ENCODE peak calls at places on chromosomes 3 and 15, in seven cellular contexts. R, G, C, B, Q, W and K are unnamed samples.
A peak's percentile ranks its signal among the peaks of the same experiment; 100 is the strongest.

GRCh38 chr3:196207833-196208607 is 3.2 kb downstream of the ZDHHC19 start:
- DNase-seq in R (peak; percentile 100), G (peak; percentile 66), C (peak; percentile 66), B (no peak), Q (peak; percentile 65), W (no peak), K (peak; percentile 89)

GRCh38 chr15:32979710-32980109 is 214.8 kb downstream of the FMN1 start:
- DNase-seq in R (no peak), G (no peak), C (no peak), B (no peak), Q (no peak), W (no peak), K (no peak)

GRCh38 chr3:182238141-182238540 is 526.4 kb downstream of the SOX2 start:
- DNase-seq in R (no peak), G (no peak), C (no peak), B (no peak), Q (no peak), W (no peak), K (no peak)

GRCh38 chr3:129606522-129607390 is at the start of gene PLXND1:
- DNase-seq in R (peak; percentile 92), G (peak; percentile 92), C (peak; percentile 74), B (peak; percentile 82), Q (no peak), W (no peak), K (peak; percentile 70)

GRCh38 chr15:45871121-45871855 is 236.5 kb downstream of the SQOR start:
- DNase-seq in R (no peak), G (no peak), C (peak; percentile 44), B (no peak), Q (no peak), W (peak; percentile 86), K (no peak)

GRCh38 chr3:10531031-10531430 is 25.6 kb upstream of the ATP2B2 start:
- DNase-seq in R (no peak), G (no peak), C (no peak), B (no peak), Q (no peak), W (no peak), K (peak; percentile 25)

GRCh38 chr3:52345521-52346110 is 29.5 kb downstream of the DNAH1 start:
- DNase-seq in R (no peak), G (no peak), C (no peak), B (no peak), Q (no peak), W (no peak), K (no peak)

GRCh38 chr3:16102187-16102561 is 72.3 kb upstream of the GALNT15 start:
- DNase-seq in R (no peak), G (no peak), C (no peak), B (no peak), Q (no peak), W (no peak), K (no peak)

GRCh38 chr15:93432474-93432873 is 343.5 kb upstream of the RGMA start:
- DNase-seq in R (no peak), G (no peak), C (no peak), B (no peak), Q (no peak), W (no peak), K (no peak)

GRCh38 chr3:177781686-177782161 is 584.4 kb upstream of the TBL1XR1 start:
- DNase-seq in R (no peak), G (peak; percentile 49), C (no peak), B (peak; percentile 63), Q (no peak), W (no peak), K (no peak)

GRCh38 chr3:189677667-189678066 is 46.5 kb downstream of the TP63 start:
- DNase-seq in R (no peak), G (no peak), C (no peak), B (no peak), Q (no peak), W (no peak), K (no peak)

GRCh38 chr3:45571969-45572368 is 22.6 kb upstream of the LIMD1 start:
- DNase-seq in R (no peak), G (no peak), C (no peak), B (no peak), Q (no peak), W (no peak), K (no peak)

GRCh38 chr3:123605789-123606234 is 21.0 kb upstream of the HACD2 start:
- DNase-seq in R (peak; percentile 16), G (no peak), C (no peak), B (no peak), Q (peak; percentile 13), W (no peak), K (no peak)

GRCh38 chr3:25495726-25496125 is 67.7 kb downstream of the RARB start:
- DNase-seq in R (no peak), G (no peak), C (no peak), B (no peak), Q (no peak), W (no peak), K (no peak)

GRCh38 chr3:156535162-156535627 is 19.7 kb downstream of the SSR3 start:
- DNase-seq in R (no peak), G (no peak), C (no peak), B (peak; percentile 68), Q (peak; percentile 7), W (peak; percentile 82), K (peak; percentile 58)

GRCh38 chr3:189084620-189085019 is 87.2 kb upstream of the TPRG1 start:
- DNase-seq in R (no peak), G (no peak), C (no peak), B (no peak), Q (no peak), W (no peak), K (no peak)

GRCh38 chr3:196517919-196518318 is 2.8 kb upstream of the SMCO1 start:
- DNase-seq in R (no peak), G (no peak), C (no peak), B (no peak), Q (no peak), W (no peak), K (no peak)

GRCh38 chr3:187746479-187747335 is 1.4 kb upstream of the BCL6 start:
- DNase-seq in R (no peak), G (no peak), C (no peak), B (no peak), Q (peak; percentile 68), W (no peak), K (no peak)

GRCh38 chr3:187743195-187744141 is 1.8 kb downstream of the BCL6 start:
- DNase-seq in R (peak; percentile 53), G (peak; percentile 82), C (peak; percentile 71), B (peak; percentile 61), Q (peak; percentile 60), W (no peak), K (no peak)

GRCh38 chr3:187744169-187745151 is 808 bp downstream of the BCL6 start:
- DNase-seq in R (peak; percentile 41), G (peak; percentile 80), C (peak; percentile 73), B (peak; percentile 56), Q (peak; percentile 59), W (no peak), K (peak; percentile 66)

GRCh38 chr3:187746059-187746453 is 788 bp upstream of the BCL6 start:
- DNase-seq in R (no peak), G (no peak), C (no peak), B (no peak), Q (no peak), W (no peak), K (no peak)

DNA sequence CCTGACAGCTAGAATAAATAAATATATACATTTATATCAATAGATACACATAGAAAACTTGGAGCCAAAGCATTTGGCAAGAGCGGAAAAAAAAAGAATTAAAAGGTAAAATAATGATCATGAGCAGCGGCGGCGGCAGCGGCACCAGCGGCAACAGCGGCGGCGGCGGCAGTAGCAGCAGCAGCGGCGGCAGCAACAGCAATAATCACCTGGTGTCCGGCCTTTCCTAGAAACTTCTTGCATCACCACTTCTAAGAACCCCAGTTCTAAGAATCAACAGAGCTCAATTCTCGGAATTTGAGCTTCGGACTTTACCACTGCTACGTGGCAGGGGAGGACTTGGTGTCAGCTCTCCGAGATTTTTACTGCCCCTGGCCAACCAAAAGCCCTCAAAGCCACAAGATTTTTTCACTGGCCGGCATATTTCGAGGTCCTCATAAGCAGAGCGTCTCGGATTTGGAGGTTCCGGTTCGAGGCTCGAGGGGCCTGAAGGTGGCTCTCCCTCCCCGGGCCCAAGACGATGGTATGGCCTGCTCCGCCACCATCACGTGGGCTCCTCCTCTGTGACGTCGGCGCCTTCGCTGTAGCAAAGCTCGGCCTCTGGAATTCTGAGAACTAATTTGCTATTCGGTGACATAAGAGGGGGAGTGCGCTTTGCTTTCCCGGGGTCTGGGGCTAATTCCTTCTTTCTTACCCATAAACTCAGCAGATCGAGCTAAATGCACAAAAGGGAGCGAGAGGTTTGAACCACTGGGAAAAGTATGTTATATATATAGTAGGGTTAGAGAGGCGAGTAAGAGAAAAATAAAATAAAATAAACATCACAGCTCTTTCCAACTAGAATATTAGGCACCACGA is at the start of gene BCL6:
- DNase-seq in R (peak; percentile 89), G (peak; percentile 94), C (peak; percentile 91), B (peak; percentile 92), Q (peak; percentile 98), W (peak; percentile 85), K (peak; percentile 94)
- TF ChIP-seq CTCF in R (no peak), G (no peak), C (no peak), B (no peak), Q (no peak), W (no peak), K (peak; percentile 13)

GRCh38 chr3:24359645-24360462 is 134.8 kb downstream of the THRB start:
- DNase-seq in R (no peak), G (no peak), C (no peak), B (no peak), Q (no peak), W (no peak), K (peak; percentile 26)
- TF ChIP-seq CTCF in R (peak; percentile 36), G (no peak), C (no peak), B (peak; percentile 6), Q (no peak), W (peak; percentile 13), K (peak; percentile 40)

GRCh38 chr3:127848131-127849129 is 26.1 kb upstream of the MGLL start:
- DNase-seq in R (no peak), G (no peak), C (no peak), B (no peak), Q (no peak), W (no peak), K (no peak)
- TF ChIP-seq CTCF in R (no peak), G (no peak), C (no peak), B (no peak), Q (no peak), W (no peak), K (no peak)

DNA sequence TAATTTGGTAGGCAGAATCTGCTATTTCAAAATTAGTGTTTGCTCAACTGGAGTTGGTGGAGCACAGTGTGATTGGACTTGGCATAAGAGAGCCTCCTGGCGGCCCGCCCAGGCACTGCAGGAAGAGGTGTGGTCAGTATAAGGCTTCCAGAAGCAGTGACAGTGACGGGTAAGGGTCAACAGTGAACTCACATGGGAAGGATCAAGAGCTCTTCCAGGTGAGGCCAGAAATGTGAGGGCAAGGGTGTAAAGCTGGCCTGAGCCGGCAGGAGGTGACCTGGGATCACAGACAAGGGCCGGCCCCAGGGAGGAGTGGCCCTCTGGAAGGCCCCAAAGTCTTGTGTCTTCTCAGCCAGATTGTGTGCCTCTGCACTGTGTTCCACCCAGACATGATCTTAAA is 93.2 kb upstream of the RNF7 start:
- DNase-seq in R (peak; percentile 74), G (peak; percentile 91), C (peak; percentile 89), B (peak; percentile 35), Q (peak; percentile 70), W (no peak), K (peak; percentile 88)
- TF ChIP-seq CTCF in R (peak; percentile 82), G (peak; percentile 53), C (peak; percentile 79), B (no peak), Q (peak; percentile 90), W (peak; percentile 56), K (peak; percentile 62)

GRCh38 chr3:40191850-40192448 is 117.6 kb upstream of the EIF1B start:
- DNase-seq in R (peak; percentile 83), G (no peak), C (peak; percentile 46), B (peak; percentile 45), Q (peak; percentile 54), W (no peak), K (no peak)
- TF ChIP-seq CTCF in R (peak; percentile 91), G (peak; percentile 93), C (peak; percentile 94), B (peak; percentile 75), Q (peak; percentile 81), W (peak; percentile 83), K (peak; percentile 95)